ENCODE peak calls at places on chromosomes 6 and 20, in ten cellular contexts. G, E, F, H, K, N, R, B, U and D are unnamed samples.

GRCh38 chr6:85096976-85097375 is 332.6 kb upstream of the TBX18 start:
- DNase-seq in R (no peak), K (no peak), U (no peak), G (no peak), N (no peak), B (no peak), H (peak; percentile 22), E (no peak), F (no peak), D (no peak)

GRCh38 chr6:106257195-106257594 is 68.4 kb downstream of the ATG5 start:
- DNase-seq in E (no peak), B (no peak), U (no peak), F (no peak), N (no peak), K (no peak), R (no peak), G (no peak), H (no peak), D (no peak)

GRCh38 chr6:104959453-104959858 is 2.5 kb downstream of the LIN28B start:
- DNase-seq in K (no peak), B (no peak), U (no peak), G (no peak), E (no peak), H (no peak), R (no peak), F (no peak), N (no peak), D (no peak)

GRCh38 chr6:105560611-105561066 is 157.8 kb upstream of the PREP start:
- DNase-seq in E (no peak), G (no peak), B (no peak), U (no peak), K (peak; percentile 2), F (no peak), H (peak; percentile 57), R (no peak), N (peak; percentile 22), D (no peak)

GRCh38 chr6:18447552-18447951 is 60.4 kb downstream of the RNF144B start:
- DNase-seq in G (no peak), H (no peak), N (no peak), R (no peak), U (no peak), F (no peak), B (no peak), E (no peak), K (no peak), D (no peak)

GRCh38 chr6:27752038-27752885 is 159.9 kb downstream of the OR2B2 start:
- DNase-seq in K (peak; percentile 87), G (peak; percentile 76), H (peak; percentile 62), R (no peak), B (peak; percentile 41), N (peak; percentile 88), E (peak; percentile 55), U (peak; percentile 91), F (peak; percentile 50), D (peak; percentile 89)

GRCh38 chr6:113763883-113764282 is 93.3 kb upstream of the MARCKS start:
- DNase-seq in K (peak; percentile 77), N (peak; percentile 60), G (peak; percentile 99), H (peak; percentile 69), B (no peak), U (no peak), E (no peak), F (no peak), R (no peak), D (peak; percentile 80)

GRCh38 chr6:160510199-160510598 is 153.9 kb downstream of the LPA start:
- DNase-seq in E (no peak), F (no peak), K (peak; percentile 74), R (no peak), U (no peak), B (no peak), N (peak; percentile 50), G (no peak), H (peak; percentile 55), D (no peak)

GRCh38 chr20:25310268-25310920 is 62.5 kb downstream of the PYGB start:
- DNase-seq in K (peak; percentile 64), U (peak; percentile 45), G (peak; percentile 91), E (peak; percentile 40), B (peak; percentile 93), H (peak; percentile 98), R (no peak), N (peak; percentile 82), F (peak; percentile 81), D (peak; percentile 68)

GRCh38 chr20:25308671-25309394 is 60.9 kb downstream of the PYGB start:
- DNase-seq in U (no peak), H (peak; percentile 93), B (no peak), F (no peak), N (no peak), E (no peak), R (no peak), G (peak; percentile 56), K (peak; percentile 52), D (no peak)

GRCh38 chr20:25313608-25314007 is 65.7 kb downstream of the PYGB start:
- DNase-seq in G (no peak), U (no peak), E (no peak), B (no peak), N (no peak), R (no peak), K (no peak), H (no peak), F (no peak), D (no peak)

GRCh38 chr20:25309395-25310267 is 61.7 kb downstream of the PYGB start:
- DNase-seq in H (peak; percentile 97), K (peak; percentile 50), B (peak; percentile 91), U (no peak), N (peak; percentile 74), G (peak; percentile 68), R (no peak), E (no peak), F (peak; percentile 77), D (peak; percentile 10)

GRCh38 chr20:25310921-25311728 is 63.2 kb downstream of the PYGB start:
- DNase-seq in B (no peak), R (peak; percentile 36), K (peak; percentile 50), H (peak; percentile 93), G (peak; percentile 44), E (no peak), F (peak; percentile 5), U (no peak), N (peak; percentile 52), D (no peak)
- H3K4me3 ChIP-seq in B (no peak overlapping the region), R (peak overlapping the region; percentile 45), K (no peak overlapping the region), H (peak overlapping the region; percentile 59), G (no peak overlapping the region), E (no peak overlapping the region), F (no peak overlapping the region), U (no peak overlapping the region), N (peak overlapping the region; percentile 41), D (no peak overlapping the region)

DNA sequence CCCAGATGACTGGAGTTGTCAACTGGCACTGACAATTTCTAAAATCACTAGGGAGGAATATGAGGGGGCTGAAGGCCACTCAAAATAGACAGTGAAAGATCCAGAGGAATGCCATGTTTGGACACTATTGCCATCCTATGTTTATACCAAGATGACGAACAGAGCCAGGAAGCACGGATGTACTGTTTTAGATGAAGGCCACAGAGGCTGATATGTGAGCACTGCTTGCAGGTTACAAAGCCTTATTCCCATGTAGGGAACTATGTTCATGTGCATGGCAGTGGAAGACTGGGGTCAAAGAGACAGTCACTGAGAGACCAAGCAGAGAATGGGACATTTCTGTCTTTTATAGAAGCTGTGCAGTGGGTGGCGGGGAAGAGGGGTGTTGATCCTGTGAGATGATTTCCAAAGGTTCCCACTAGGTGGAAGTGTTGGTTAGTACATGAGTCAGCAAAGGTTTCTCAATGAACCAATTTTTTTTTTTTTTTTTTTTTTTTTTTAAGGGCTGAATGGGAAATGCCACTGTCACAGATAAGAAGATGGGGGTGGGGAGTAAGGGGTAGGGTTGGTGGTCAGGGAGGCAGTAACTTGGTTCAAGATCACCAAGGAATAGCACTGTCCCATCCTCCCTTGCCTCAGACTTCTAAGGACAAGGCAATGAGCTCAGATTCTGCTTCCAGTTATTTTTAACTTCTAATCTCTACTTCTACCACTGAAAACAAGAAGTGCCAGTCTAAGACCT is 46.7 kb upstream of the MOCS1 start:
- DNase-seq in K (peak; percentile 72), E (no peak), R (no peak), B (peak; percentile 38), H (no peak), U (peak; percentile 71), F (peak; percentile 20), G (peak; percentile 41), N (peak; percentile 70), D (peak; percentile 30)
- TF ChIP-seq CTCF in K (peak; percentile 58), E (no peak), R (peak; percentile 59), B (peak; percentile 59), H (peak; percentile 58), U (peak; percentile 71), F (peak; percentile 78), G (peak; percentile 63), N (peak; percentile 58), D (no peak)

DNA sequence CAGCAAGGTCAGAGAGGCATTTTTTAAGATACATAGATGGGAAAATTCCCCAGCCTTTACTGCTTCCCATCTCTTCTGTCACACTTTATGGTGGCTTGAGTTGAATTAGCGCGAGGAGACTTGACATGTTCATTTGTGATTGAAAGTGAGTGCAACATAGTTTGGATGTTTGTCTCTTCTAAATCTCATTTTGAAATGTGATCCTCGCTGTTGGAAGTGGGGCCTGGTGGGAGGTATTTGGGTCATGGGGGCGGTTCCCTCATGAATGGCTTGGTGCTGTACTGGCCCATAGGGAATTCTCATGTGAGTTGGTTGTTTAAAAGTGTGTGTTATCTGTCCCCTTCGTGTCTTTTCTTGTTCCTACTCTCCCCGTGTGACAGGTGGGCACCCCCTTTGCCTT is 237.2 kb downstream of the CDKAL1 start:
- DNase-seq in U (peak; percentile 48), H (no peak), F (no peak), B (no peak), K (no peak), R (no peak), E (no peak), N (no peak), G (no peak), D (no peak)
- H3K4me3 ChIP-seq in U (peak overlapping the region; percentile 1), H (no peak overlapping the region), F (no peak overlapping the region), B (no peak overlapping the region), K (no peak overlapping the region), R (no peak overlapping the region), E (no peak overlapping the region), N (no peak overlapping the region), G (no peak overlapping the region), D (no peak overlapping the region)

GRCh38 chr20:23166563-23166962 is 80.4 kb upstream of the CD93 start:
- DNase-seq in U (no peak), N (no peak), H (no peak), K (no peak), R (no peak), E (no peak), B (no peak), G (no peak), F (no peak), D (no peak)

GRCh38 chr20:23164176-23164601 is 78.1 kb upstream of the CD93 start:
- DNase-seq in E (no peak), B (no peak), G (no peak), U (no peak), K (no peak), F (peak; percentile 71), R (no peak), N (no peak), H (no peak), D (no peak)

GRCh38 chr20:23163562-23163961 is 77.4 kb upstream of the CD93 start:
- DNase-seq in E (no peak), K (no peak), N (no peak), R (no peak), G (no peak), F (no peak), B (no peak), U (no peak), H (no peak), D (no peak)

GRCh38 chr20:23165964-23166363 is 79.8 kb upstream of the CD93 start:
- DNase-seq in N (no peak), R (no peak), K (no peak), F (no peak), H (no peak), B (no peak), U (no peak), G (no peak), E (no peak), D (no peak)

DNA sequence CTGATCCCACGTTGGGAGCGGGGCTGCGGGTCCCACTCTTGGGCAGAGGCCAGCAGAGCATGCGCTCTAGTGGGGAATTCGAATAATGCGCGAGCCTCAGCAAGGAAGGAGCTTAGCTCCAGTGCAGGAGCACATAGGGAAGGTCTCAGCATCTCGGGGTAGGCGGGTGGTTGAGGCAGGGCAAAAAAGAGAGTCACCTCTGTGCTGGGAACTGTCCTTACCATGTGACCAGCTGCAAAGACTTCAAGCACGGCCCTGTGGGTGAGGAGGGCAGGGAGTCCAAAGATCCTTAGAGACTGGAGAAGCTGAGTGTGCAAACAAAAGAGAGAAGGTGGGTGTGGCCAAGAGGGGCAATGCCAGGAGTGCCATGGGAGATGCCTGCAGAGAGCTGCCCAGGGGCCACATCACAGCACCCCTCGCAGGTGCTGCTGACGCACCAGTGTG is 79.2 kb upstream of the CD93 start:
- DNase-seq in H (no peak), K (no peak), E (no peak), N (no peak), B (no peak), G (no peak), R (no peak), F (peak; percentile 53), U (no peak), D (no peak)
- TF ChIP-seq CTCF in H (no peak), K (no peak), E (no peak), N (no peak), B (no peak), G (no peak), R (no peak), F (no peak), U (no peak), D (no peak)